ENCODE peak calls at places on chromosomes 16 and 17, in six cellular contexts. A is NCI-H774; R is NCI-H1694; V is HCT116; B is effector CD4-positive, alpha-beta T cell; Y is iPS-NIHi11. Z is an unnamed sample.

GRCh38 chr16:70460737-70461261 is 6.4 kb downstream of the FCSK start:
- DNase-seq in A (no peak), R (no peak), V (no peak), B (no peak), Y (peak), Z (no peak)

GRCh38 chr16:68792465-68793324 is 50.6 kb upstream of the TANGO6 start:
- DNase-seq in A (no peak), R (no peak), V (no peak), B (no peak), Y (no peak), Z (no peak)

GRCh38 chr16:78630102-78630501 is 530.6 kb downstream of the WWOX start:
- DNase-seq in A (no peak), R (no peak), V (no peak), B (no peak), Y (no peak), Z (no peak)

GRCh38 chr16:85641776-85642176 is 28.7 kb downstream of the GSE1 start:
- DNase-seq in A (no peak), R (peak), V (no peak), B (no peak), Y (no peak), Z (no peak)

GRCh38 chr17:6674586-6674985 is 23.0 kb downstream of the C17orf100 start:
- DNase-seq in A (no peak), R (no peak), V (no peak), B (no peak), Y (no peak), Z (no peak)

GRCh38 chr16:11156401-11156800 is 99.6 kb downstream of the SOCS1 start:
- DNase-seq in A (no peak), R (peak), V (no peak), B (no peak), Y (no peak), Z (no peak)

GRCh38 chr17:66684256-66684655 is 150.7 kb upstream of the CACNG5 start:
- DNase-seq in A (no peak), R (no peak), V (no peak), B (no peak), Y (no peak), Z (no peak)

GRCh38 chr16:24689128-24689527 is 40.3 kb upstream of the TNRC6A start:
- DNase-seq in A (no peak), R (peak), V (peak), B (no peak), Y (peak), Z (no peak)

GRCh38 chr16:52480237-52480636 is 66.7 kb downstream of the TOX3 start:
- DNase-seq in A (no peak), R (no peak), V (no peak), B (no peak), Y (no peak), Z (no peak)

GRCh38 chr17:996554-997344 is at the start of gene TIMM22:
- DNase-seq in A (peak), R (peak), V (peak), B (peak), Y (peak), Z (peak)

GRCh38 chr16:82043680-82044584 is 8.9 kb downstream of the HSD17B2 start:
- DNase-seq in A (no peak), R (no peak), V (no peak), B (no peak), Y (no peak), Z (peak)

GRCh38 chr16:28087675-28088285 is 24.3 kb upstream of the GSG1L start:
- DNase-seq in A (no peak), R (no peak), V (no peak), B (no peak), Y (peak), Z (no peak)

GRCh38 chr17:9860851-9861250 is 35.1 kb downstream of the GLP2R start:
- DNase-seq in A (no peak), R (no peak), V (no peak), B (no peak), Y (no peak), Z (no peak)

GRCh38 chr17:81524063-81524864 is 3.9 kb upstream of the FSCN2 start:
- DNase-seq in A (peak), R (no peak), V (no peak), B (no peak), Y (no peak), Z (no peak)

GRCh38 chr17:15343749-15344148 is 2.4 kb upstream of the TEKT3 start:
- DNase-seq in A (no peak), R (no peak), V (no peak), B (no peak), Y (no peak), Z (no peak)

GRCh38 chr17:5587431-5588032 is 3.2 kb upstream of the NLRP1 start:
- DNase-seq in A (peak), R (peak), V (peak), B (peak), Y (peak), Z (no peak)

GRCh38 chr16:56517206-56517605 is 2.6 kb downstream of the BBS2 start:
- DNase-seq in A (no peak), R (no peak), V (no peak), B (no peak), Y (no peak), Z (no peak)

GRCh38 chr17:59858167-59858790 is 34.5 kb downstream of the TUBD1 start:
- DNase-seq in A (no peak), R (no peak), V (no peak), B (no peak), Y (no peak), Z (no peak)

GRCh38 chr16:1102921-1103648 is 7.0 kb upstream of the C1QTNF8 start:
- DNase-seq in A (no peak), R (no peak), V (no peak), B (peak), Y (peak), Z (no peak)

GRCh38 chr16:694863-695354 is 4.7 kb upstream of the WDR24 start:
- DNase-seq in A (no peak), R (no peak), V (no peak), B (no peak), Y (no peak), Z (no peak)

GRCh38 chr17:5123343-5124124 is 7.7 kb downstream of the USP6 start:
- DNase-seq in A (no peak), R (no peak), V (no peak), B (no peak), Y (no peak), Z (no peak)

GRCh38 chr17:77853208-77853977 is 105.1 kb upstream of the TNRC6C start:
- DNase-seq in A (no peak), R (no peak), V (no peak), B (no peak), Y (no peak), Z (no peak)

GRCh38 chr16:56408379-56409098 is 16.8 kb downstream of the AMFR start:
- DNase-seq in A (no peak), R (no peak), V (no peak), B (no peak), Y (no peak), Z (no peak)

GRCh38 chr17:57555636-57556175 is 189.4 kb downstream of the CCDC182 start:
- DNase-seq in A (no peak), R (no peak), V (no peak), B (no peak), Y (no peak), Z (no peak)

GRCh38 chr17:81842725-81843504 is 8.1 kb upstream of the PPP1R27 start:
- DNase-seq in A (no peak), R (no peak), V (no peak), B (no peak), Y (no peak), Z (no peak)

GRCh38 chr17:34151081-34151480 is 104.0 kb upstream of the CCL2 start:
- DNase-seq in A (no peak), R (no peak), V (no peak), B (no peak), Y (peak), Z (no peak)

GRCh38 chr17:57507828-57508227 is 237.3 kb downstream of the CCDC182 start:
- DNase-seq in A (no peak), R (no peak), V (no peak), B (no peak), Y (no peak), Z (no peak)

GRCh38 chr17:5793899-5794298 is 209.6 kb upstream of the NLRP1 start:
- DNase-seq in A (peak), R (peak), V (no peak), B (no peak), Y (peak), Z (no peak)

GRCh38 chr17:32485261-32485955 is 1.4 kb upstream of the CDK5R1 start:
- DNase-seq in A (no peak), R (no peak), V (no peak), B (no peak), Y (no peak), Z (no peak)

GRCh38 chr16:88657371-88657770 is 5.5 kb downstream of the MVD start:
- DNase-seq in A (no peak), R (no peak), V (no peak), B (no peak), Y (no peak), Z (no peak)

GRCh38 chr17:6313835-6314234 is 121.1 kb downstream of the AIPL1 start:
- DNase-seq in A (no peak), R (no peak), V (no peak), B (no peak), Y (no peak), Z (no peak)

GRCh38 chr16:27924411-27925118 is 138.9 kb downstream of the GSG1L start:
- DNase-seq in A (no peak), R (no peak), V (peak), B (no peak), Y (peak), Z (no peak)